ENCODE peak calls at places on chromosomes 7 and 10, in ten cellular contexts. J is AG04450; N is choroid plexus epithelial cell; W is HCT116; K is mesothelial cell of epicardium; I is astrocyte; C is fibroblast of mammary gland; S is lower lobe of right lung; D is CD8-positive, alpha-beta T cell; G is right lobe of liver. R is an unnamed sample.

GRCh38 chr10:15137636-15138035 is 30.9 kb downstream of the NMT2 start:
- DNase-seq in J (no peak), N (peak), W (no peak), K (no peak), I (peak), C (peak), S (no peak), D (no peak), G (no peak), R (no peak)

GRCh38 chr10:60817135-60817805 is 39.0 kb downstream of the CDK1 start:
- DNase-seq in J (no peak), N (no peak), W (no peak), K (no peak), I (peak), C (peak), S (no peak), D (no peak), G (no peak), R (no peak)

GRCh38 chr7:15686957-15687644 is 618 bp upstream of the MEOX2 start:
- DNase-seq in J (no peak), N (no peak), W (no peak), K (no peak), I (no peak), C (no peak), S (no peak), D (no peak), G (no peak), R (no peak)

GRCh38 chr10:46539596-46540411 is 16.7 kb downstream of the GPRIN2 start:
- DNase-seq in J (peak), N (peak), W (no peak), K (no peak), I (peak), C (no peak), S (peak), D (no peak), G (no peak), R (no peak)

GRCh38 chr10:80319725-80320290 is 30.4 kb upstream of the MAT1A start:
- DNase-seq in J (no peak), N (no peak), W (no peak), K (no peak), I (no peak), C (no peak), S (no peak), D (no peak), G (no peak), R (no peak)

GRCh38 chr10:30869566-30869965 is 162.1 kb downstream of the ZNF438 start:
- DNase-seq in J (no peak), N (no peak), W (no peak), K (no peak), I (no peak), C (no peak), S (no peak), D (no peak), G (no peak), R (no peak)

GRCh38 chr10:95423327-95424005 is 132.7 kb upstream of the PDLIM1 start:
- DNase-seq in J (no peak), N (no peak), W (no peak), K (no peak), I (no peak), C (no peak), S (no peak), D (no peak), G (no peak), R (no peak)

GRCh38 chr10:78691301-78692030 is 377.3 kb upstream of the ZMIZ1 start:
- DNase-seq in J (no peak), N (no peak), W (no peak), K (no peak), I (no peak), C (no peak), S (no peak), D (no peak), G (no peak), R (no peak)

GRCh38 chr7:3482147-3482921 is 181.3 kb downstream of the SDK1 start:
- DNase-seq in J (peak), N (peak), W (peak), K (no peak), I (peak), C (peak), S (no peak), D (no peak), G (no peak), R (no peak)

GRCh38 chr10:132004052-132004451 is 22.3 kb upstream of the BNIP3 start:
- DNase-seq in J (no peak), N (no peak), W (no peak), K (no peak), I (no peak), C (no peak), S (no peak), D (no peak), G (no peak), R (no peak)

GRCh38 chr10:96532523-96532922 is 18.8 kb upstream of the TLL2 start:
- DNase-seq in J (no peak), N (peak), W (no peak), K (no peak), I (no peak), C (no peak), S (no peak), D (no peak), G (no peak), R (no peak)

GRCh38 chr7:143042159-143042820 is 9.9 kb upstream of the OR6V1 start:
- DNase-seq in J (no peak), N (peak), W (no peak), K (no peak), I (no peak), C (no peak), S (no peak), D (no peak), G (no peak), R (no peak)

GRCh38 chr7:134368851-134369533 is 52.3 kb upstream of the SLC35B4 start:
- DNase-seq in J (peak), N (peak), W (no peak), K (no peak), I (peak), C (peak), S (no peak), D (no peak), G (no peak), R (no peak)

GRCh38 chr10:16799621-16800020 is 17.6 kb downstream of the RSU1 start:
- DNase-seq in J (no peak), N (no peak), W (no peak), K (no peak), I (no peak), C (no peak), S (no peak), D (no peak), G (no peak), R (no peak)

GRCh38 chr7:21996641-21997040 is 50.9 kb upstream of the CDCA7L start:
- DNase-seq in J (no peak), N (peak), W (no peak), K (no peak), I (no peak), C (peak), S (no peak), D (no peak), G (no peak), R (no peak)

GRCh38 chr10:71773221-71773971 is at the start of gene VSIR:
- DNase-seq in J (peak), N (peak), W (peak), K (peak), I (peak), C (peak), S (peak), D (peak), G (peak), R (peak)

GRCh38 chr10:107496594-107496993 is 332.1 kb upstream of the SORCS1 start:
- DNase-seq in J (no peak), N (peak), W (no peak), K (no peak), I (no peak), C (no peak), S (no peak), D (no peak), G (no peak), R (no peak)

GRCh38 chr10:13891542-13892431 is 305.0 kb downstream of the PRPF18 start:
- DNase-seq in J (no peak), N (no peak), W (no peak), K (peak), I (no peak), C (peak), S (peak), D (no peak), G (no peak), R (no peak)

GRCh38 chr7:8190121-8190895 is 71.7 kb downstream of the ICA1 start:
- DNase-seq in J (peak), N (peak), W (peak), K (no peak), I (peak), C (peak), S (no peak), D (peak), G (no peak), R (peak)

GRCh38 chr10:11643039-11643438 is 31.6 kb upstream of the USP6NL start:
- DNase-seq in J (no peak), N (no peak), W (no peak), K (no peak), I (no peak), C (no peak), S (no peak), D (no peak), G (no peak), R (no peak)

GRCh38 chr10:97534746-97535367 is 36.1 kb downstream of the UBTD1 start:
- DNase-seq in J (no peak), N (peak), W (no peak), K (no peak), I (no peak), C (peak), S (no peak), D (no peak), G (no peak), R (no peak)

GRCh38 chr10:7734821-7735220 is 31.7 kb downstream of the ITIH2 start:
- DNase-seq in J (no peak), N (no peak), W (no peak), K (no peak), I (no peak), C (no peak), S (no peak), D (no peak), G (no peak), R (no peak)

GRCh38 chr7:21941570-21942224 is 4.0 kb downstream of the CDCA7L start:
- DNase-seq in J (no peak), N (peak), W (no peak), K (no peak), I (peak), C (peak), S (no peak), D (no peak), G (no peak), R (no peak)

GRCh38 chr10:14736600-14737081 is 38.1 kb downstream of the FAM107B start:
- DNase-seq in J (peak), N (peak), W (no peak), K (no peak), I (peak), C (no peak), S (no peak), D (no peak), G (no peak), R (no peak)

DNA sequence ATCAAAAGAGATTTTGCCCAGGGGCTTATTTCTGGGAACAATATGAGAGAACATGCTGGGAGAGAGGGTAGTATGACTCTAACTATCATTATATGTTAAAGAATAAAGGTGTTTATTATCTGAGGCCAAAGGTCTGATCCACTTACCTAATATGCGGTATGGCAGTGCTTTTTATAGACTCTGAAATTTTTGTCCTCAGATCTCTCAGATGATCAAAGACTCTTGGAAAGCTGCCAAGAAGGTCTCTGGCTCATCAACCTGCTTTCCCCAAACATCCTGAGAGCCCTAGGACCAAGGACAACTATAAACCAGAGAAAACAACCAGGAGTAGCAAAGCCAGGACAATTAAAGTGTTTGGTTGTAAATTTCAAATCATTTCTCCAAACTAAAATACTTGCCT is 255.7 kb upstream of the LRRN3 start:
- DNase-seq in J (no peak), N (peak), W (no peak), K (no peak), I (no peak), C (peak), S (no peak), D (no peak), G (no peak), R (no peak)
- TF ChIP-seq CTCF in J (no peak), N (no peak), W (no peak), K (no peak), I (no peak), C (no peak), S (no peak), D (no peak), G (no peak), R (no peak)

GRCh38 chr7:35969055-35969454 is 168.2 kb downstream of the SEPTIN7 start:
- DNase-seq in J (no peak), N (no peak), W (no peak), K (no peak), I (no peak), C (no peak), S (no peak), D (no peak), G (no peak), R (no peak)

GRCh38 chr7:35967366-35968139 is 166.7 kb downstream of the SEPTIN7 start:
- DNase-seq in J (no peak), N (no peak), W (no peak), K (no peak), I (no peak), C (no peak), S (no peak), D (no peak), G (no peak), R (no peak)

GRCh38 chr7:35970458-35970857 is 169.6 kb downstream of the SEPTIN7 start:
- DNase-seq in J (no peak), N (no peak), W (no peak), K (no peak), I (no peak), C (no peak), S (no peak), D (no peak), G (no peak), R (no peak)

GRCh38 chr7:35968140-35968940 is 167.5 kb downstream of the SEPTIN7 start:
- DNase-seq in J (no peak), N (no peak), W (no peak), K (no peak), I (no peak), C (no peak), S (no peak), D (no peak), G (no peak), R (no peak)

GRCh38 chr7:35971133-35971995 is 170.5 kb downstream of the SEPTIN7 start:
- DNase-seq in J (no peak), N (peak), W (no peak), K (no peak), I (no peak), C (no peak), S (no peak), D (no peak), G (no peak), R (no peak)
- TF ChIP-seq CTCF in J (no peak), N (peak), W (no peak), K (no peak), I (no peak), C (no peak), S (peak), D (no peak), G (peak), R (no peak)

GRCh38 chr10:474406-474805 is 215.1 kb downstream of the DIP2C start:
- DNase-seq in J (no peak), N (no peak), W (no peak), K (no peak), I (no peak), C (no peak), S (no peak), D (no peak), G (no peak), R (no peak)

GRCh38 chr10:470339-471003 is 219.0 kb downstream of the DIP2C start:
- DNase-seq in J (no peak), N (no peak), W (no peak), K (no peak), I (no peak), C (no peak), S (no peak), D (peak), G (no peak), R (no peak)

GRCh38 chr10:469947-470338 is 219.5 kb downstream of the DIP2C start:
- DNase-seq in J (no peak), N (no peak), W (no peak), K (no peak), I (no peak), C (no peak), S (no peak), D (no peak), G (no peak), R (no peak)

GRCh38 chr10:474946-475345 is 214.5 kb downstream of the DIP2C start:
- DNase-seq in J (no peak), N (no peak), W (no peak), K (no peak), I (no peak), C (no peak), S (no peak), D (no peak), G (no peak), R (no peak)

DNA sequence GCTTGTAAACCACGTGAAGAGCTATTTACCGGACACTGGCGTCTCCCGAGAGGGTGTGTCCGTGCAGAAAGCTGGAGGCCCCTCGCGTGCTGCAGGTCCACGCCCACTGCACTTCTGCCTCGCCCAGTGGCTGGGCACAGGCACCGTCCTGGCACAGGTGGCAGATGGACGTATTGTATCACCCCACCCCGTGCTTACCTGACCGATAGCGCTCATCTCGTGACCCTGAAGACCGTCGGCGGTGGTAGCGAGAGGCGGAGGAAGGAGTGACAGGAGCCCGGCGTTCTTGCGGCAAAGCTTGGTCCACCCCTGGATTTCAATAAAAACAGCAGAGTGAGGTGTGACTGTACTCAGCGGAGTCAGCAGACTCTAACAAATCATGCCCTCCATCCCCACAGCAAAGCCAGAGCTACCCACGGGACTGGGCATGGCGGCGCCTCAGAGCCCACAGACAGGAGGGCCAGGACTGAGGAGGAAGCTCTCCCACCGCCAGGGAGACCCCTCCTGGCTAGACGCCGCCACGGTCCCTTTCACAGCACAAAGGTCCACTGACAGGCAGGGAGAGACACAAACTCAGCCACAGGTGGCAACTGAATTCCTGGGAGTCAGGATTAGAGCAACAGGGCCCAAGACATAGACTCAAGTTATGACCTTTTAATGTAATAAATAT is 217.1 kb downstream of the DIP2C start:
- DNase-seq in J (no peak), N (no peak), W (no peak), K (no peak), I (no peak), C (no peak), S (no peak), D (peak), G (no peak), R (no peak)
- TF ChIP-seq CTCF in J (no peak), N (no peak), W (no peak), K (no peak), I (no peak), C (no peak), S (no peak), D (no peak), G (no peak), R (no peak)

GRCh38 chr7:90551036-90551435 is 45.1 kb upstream of the CDK14 start:
- DNase-seq in J (no peak), N (peak), W (no peak), K (no peak), I (no peak), C (no peak), S (no peak), D (no peak), G (no peak), R (no peak)

GRCh38 chr7:90552521-90552920 is 43.6 kb upstream of the CDK14 start:
- DNase-seq in J (no peak), N (peak), W (no peak), K (no peak), I (no peak), C (peak), S (no peak), D (no peak), G (no peak), R (no peak)
- TF ChIP-seq CTCF in J (peak), N (peak), W (peak), K (peak), I (no peak), C (peak), S (peak), D (no peak), G (peak), R (no peak)

R was measured in natural killer cell.